ENCODE peak calls at places on chromosomes 7 and 10, in four cellular contexts. One of them, this sample, is unnamed.

GRCh38 chr10:92544296-92544695 is 29.6 kb downstream of the IDE start:
- DNase-seq in WTC11: no peak
- DNase-seq in GM12878: peak
- DNase-seq in K562: no peak
- DNase-seq in this sample: no peak

GRCh38 chr10:100749309-100750217 is 4.2 kb downstream of the PAX2 start:
- DNase-seq in WTC11: no peak
- DNase-seq in GM12878: no peak
- DNase-seq in K562: no peak
- DNase-seq in this sample: no peak

GRCh38 chr7:40659231-40659630 is 524.4 kb downstream of the SUGCT start:
- DNase-seq in WTC11: no peak
- DNase-seq in GM12878: no peak
- DNase-seq in K562: no peak
- DNase-seq in this sample: no peak

GRCh38 chr10:89937494-89937893 is 236.1 kb downstream of the KIF20B start:
- DNase-seq in WTC11: no peak
- DNase-seq in GM12878: no peak
- DNase-seq in K562: no peak
- DNase-seq in this sample: no peak

GRCh38 chr7:100561491-100562194 is 12.1 kb downstream of the SAP25 start:
- DNase-seq in WTC11: no peak
- DNase-seq in GM12878: no peak
- DNase-seq in K562: no peak
- DNase-seq in this sample: no peak

GRCh38 chr7:17535776-17536175 is 237.3 kb downstream of the AHR start:
- DNase-seq in WTC11: no peak
- DNase-seq in GM12878: no peak
- DNase-seq in K562: no peak
- DNase-seq in this sample: no peak

GRCh38 chr7:22943997-22944396 is 69.9 kb downstream of the HYCC1 start:
- DNase-seq in WTC11: no peak
- DNase-seq in GM12878: no peak
- DNase-seq in K562: no peak
- DNase-seq in this sample: no peak

GRCh38 chr10:31871266-31871887 is 57.3 kb downstream of the ARHGAP12 start:
- DNase-seq in WTC11: no peak
- DNase-seq in GM12878: no peak
- DNase-seq in K562: no peak
- DNase-seq in this sample: no peak

GRCh38 chr10:63708421-63708820 is 187.2 kb downstream of the REEP3 start:
- DNase-seq in WTC11: no peak
- DNase-seq in GM12878: no peak
- DNase-seq in K562: no peak
- DNase-seq in this sample: no peak

GRCh38 chr10:14254368-14254767 is 76.4 kb downstream of the FRMD4A start:
- DNase-seq in WTC11: no peak
- DNase-seq in GM12878: no peak
- DNase-seq in K562: no peak
- DNase-seq in this sample: no peak

GRCh38 chr7:72087926-72088325 is 324.2 kb downstream of the CALN1 start:
- DNase-seq in WTC11: no peak
- DNase-seq in GM12878: no peak
- DNase-seq in K562: no peak
- DNase-seq in this sample: no peak

GRCh38 chr10:100469756-100470155 is 6.9 kb downstream of the WNT8B start:
- DNase-seq in WTC11: no peak
- DNase-seq in GM12878: no peak
- DNase-seq in K562: no peak
- DNase-seq in this sample: no peak

GRCh38 chr7:148783801-148784527 is 85.3 kb downstream of the CUL1 start:
- DNase-seq in WTC11: no peak
- DNase-seq in GM12878: no peak
- DNase-seq in K562: no peak
- DNase-seq in this sample: no peak

GRCh38 chr10:69056536-69057260 is 31.2 kb upstream of the SRGN start:
- DNase-seq in WTC11: no peak
- DNase-seq in GM12878: no peak
- DNase-seq in K562: no peak
- DNase-seq in this sample: no peak

GRCh38 chr10:97399843-97400545 is 1.1 kb downstream of the RRP12 start:
- DNase-seq in WTC11: no peak
- DNase-seq in GM12878: no peak
- DNase-seq in K562: peak
- DNase-seq in this sample: peak

GRCh38 chr7:44587843-44588711 is 6.0 kb upstream of the TMED4 start:
- DNase-seq in WTC11: no peak
- DNase-seq in GM12878: peak
- DNase-seq in K562: no peak
- DNase-seq in this sample: peak

GRCh38 chr10:108601856-108602255 is 1321.5 kb downstream of the XPNPEP1 start:
- DNase-seq in WTC11: no peak
- DNase-seq in GM12878: no peak
- DNase-seq in K562: no peak
- DNase-seq in this sample: no peak

GRCh38 chr7:47361746-47362215 is 220.1 kb downstream of the TNS3 start:
- DNase-seq in WTC11: no peak
- DNase-seq in GM12878: peak
- DNase-seq in K562: no peak
- DNase-seq in this sample: no peak

GRCh38 chr7:16416289-16417282 is 4.8 kb downstream of the CRPPA start:
- DNase-seq in WTC11: no peak
- DNase-seq in GM12878: no peak
- DNase-seq in K562: no peak
- DNase-seq in this sample: no peak

GRCh38 chr7:6637544-6638229 is 569 bp downstream of the ZNF316 start:
- DNase-seq in WTC11: peak
- DNase-seq in GM12878: no peak
- DNase-seq in K562: peak
- DNase-seq in this sample: peak

GRCh38 chr7:150398965-150399320 is 19.8 kb downstream of the ZNF775 start:
- DNase-seq in WTC11: peak
- DNase-seq in GM12878: no peak
- DNase-seq in K562: no peak
- DNase-seq in this sample: no peak

GRCh38 chr7:50676079-50676478 is 106.6 kb downstream of the GRB10 start:
- DNase-seq in WTC11: no peak
- DNase-seq in GM12878: no peak
- DNase-seq in K562: no peak
- DNase-seq in this sample: no peak

GRCh38 chr7:129368389-129368986 is 65.7 kb upstream of the STRIP2 start:
- DNase-seq in WTC11: no peak
- DNase-seq in GM12878: peak
- DNase-seq in K562: no peak
- DNase-seq in this sample: no peak

GRCh38 chr7:55130079-55130476 is 111.3 kb downstream of the EGFR start:
- DNase-seq in WTC11: no peak
- DNase-seq in GM12878: no peak
- DNase-seq in K562: no peak
- DNase-seq in this sample: no peak

GRCh38 chr7:67392596-67393438 is 396.2 kb downstream of the TYW1 start:
- DNase-seq in WTC11: peak
- DNase-seq in GM12878: no peak
- DNase-seq in K562: no peak
- DNase-seq in this sample: no peak

GRCh38 chr7:131244259-131244852 is 83.3 kb upstream of the MKLN1 start:
- DNase-seq in WTC11: no peak
- DNase-seq in GM12878: no peak
- DNase-seq in K562: no peak
- DNase-seq in this sample: peak

GRCh38 chr10:100817268-100817839 is 72.0 kb downstream of the PAX2 start:
- DNase-seq in WTC11: peak
- DNase-seq in GM12878: no peak
- DNase-seq in K562: peak
- DNase-seq in this sample: no peak

DNA sequence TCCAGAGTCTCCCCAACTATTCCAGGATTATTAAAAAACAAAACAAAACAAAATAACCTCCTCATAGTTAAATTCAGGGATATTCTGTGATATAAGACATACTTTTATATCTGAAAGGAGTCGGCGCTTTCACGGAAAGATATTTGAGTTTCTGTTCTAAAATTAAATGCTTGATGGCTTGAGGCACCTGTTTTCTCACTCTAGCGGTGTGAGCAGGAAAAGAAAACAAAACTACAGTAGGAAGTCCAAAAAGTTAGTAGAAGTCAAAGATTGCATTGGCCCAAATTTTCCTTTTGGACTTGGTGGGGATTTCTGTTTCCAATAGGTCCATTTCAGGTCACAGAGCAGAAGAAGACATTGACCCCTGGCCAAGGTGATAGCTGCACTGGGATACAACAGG is 716.1 kb upstream of the POT1 start:
- DNase-seq in WTC11: no peak
- DNase-seq in GM12878: no peak
- DNase-seq in K562: no peak
- DNase-seq in this sample: no peak
- TF ChIP-seq CBFB in WTC11: no peak
- TF ChIP-seq CBFB in GM12878: no peak
- TF ChIP-seq CBFB in K562: no peak
- TF ChIP-seq CBFB in this sample: no peak

GRCh38 chr7:134602921-134603394 is 43.7 kb upstream of the BPGM start:
- DNase-seq in WTC11: no peak
- DNase-seq in GM12878: no peak
- DNase-seq in K562: no peak
- DNase-seq in this sample: peak
- TF ChIP-seq CBFB in WTC11: no peak
- TF ChIP-seq CBFB in GM12878: no peak
- TF ChIP-seq CBFB in K562: no peak
- TF ChIP-seq CBFB in this sample: no peak

DNA sequence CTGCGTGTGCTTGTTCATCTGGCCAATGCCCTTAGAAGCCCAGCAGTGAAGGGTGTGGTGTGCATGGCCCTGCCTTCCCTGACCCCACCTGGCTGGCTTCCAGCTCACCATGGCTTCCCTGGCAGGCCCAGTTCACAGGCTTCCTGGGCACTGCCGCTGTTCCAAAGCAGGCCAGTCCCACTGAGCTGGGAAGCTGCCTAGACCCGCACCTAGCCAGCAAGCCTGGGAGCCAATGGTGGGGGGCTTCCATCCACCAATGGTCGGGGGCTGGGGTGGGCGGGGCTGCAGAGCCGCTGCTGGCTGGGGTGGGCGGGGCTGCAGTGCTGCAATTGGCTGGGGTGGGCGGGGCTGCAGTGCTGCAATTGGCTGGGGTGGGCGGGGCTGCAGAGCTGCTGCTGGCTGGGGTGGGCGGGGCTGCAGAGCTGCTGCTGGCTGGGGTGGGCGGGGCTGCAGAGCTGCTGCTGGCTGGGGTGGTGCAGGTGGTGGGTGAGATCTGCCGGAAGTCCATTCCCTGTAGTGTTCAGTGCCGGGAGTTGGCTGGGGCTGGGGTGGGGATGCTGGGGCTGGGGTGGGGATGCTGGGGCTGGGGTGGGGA is 12.4 kb downstream of the CALY start:
- DNase-seq in WTC11: peak
- DNase-seq in GM12878: no peak
- DNase-seq in K562: peak
- DNase-seq in this sample: peak
- TF ChIP-seq CBFB in WTC11: no peak
- TF ChIP-seq CBFB in GM12878: no peak
- TF ChIP-seq CBFB in K562: no peak
- TF ChIP-seq CBFB in this sample: no peak

GRCh38 chr10:84478155-84478554 is 149.8 kb downstream of the CCSER2 start:
- DNase-seq in WTC11: no peak
- DNase-seq in GM12878: no peak
- DNase-seq in K562: no peak
- DNase-seq in this sample: no peak
- TF ChIP-seq CBFB in WTC11: no peak
- TF ChIP-seq CBFB in GM12878: no peak
- TF ChIP-seq CBFB in K562: no peak
- TF ChIP-seq CBFB in this sample: no peak

GRCh38 chr10:103856497-103857175 is 1.3 kb upstream of the SH3PXD2A start:
- DNase-seq in WTC11: no peak
- DNase-seq in GM12878: no peak
- DNase-seq in K562: no peak
- DNase-seq in this sample: peak

GRCh38 chr10:103855852-103856496 is 598 bp upstream of the SH3PXD2A start:
- DNase-seq in WTC11: no peak
- DNase-seq in GM12878: no peak
- DNase-seq in K562: no peak
- DNase-seq in this sample: peak

GRCh38 chr10:103858360-103858759 is 3.0 kb upstream of the SH3PXD2A start:
- DNase-seq in WTC11: no peak
- DNase-seq in GM12878: no peak
- DNase-seq in K562: no peak
- DNase-seq in this sample: no peak

GRCh38 chr10:103859161-103860141 is 4.1 kb upstream of the SH3PXD2A start:
- DNase-seq in WTC11: peak
- DNase-seq in GM12878: peak
- DNase-seq in K562: peak
- DNase-seq in this sample: peak

GRCh38 chr10:103861501-103861900 is 6.1 kb upstream of the SH3PXD2A start:
- DNase-seq in WTC11: no peak
- DNase-seq in GM12878: no peak
- DNase-seq in K562: no peak
- DNase-seq in this sample: no peak
- TF ChIP-seq CBFB in WTC11: no peak
- TF ChIP-seq CBFB in GM12878: no peak
- TF ChIP-seq CBFB in K562: no peak
- TF ChIP-seq CBFB in this sample: no peak

GRCh38 chr10:94878649-94879048 is 59.8 kb upstream of the CYP2C9 start:
- DNase-seq in WTC11: no peak
- DNase-seq in GM12878: no peak
- DNase-seq in K562: no peak
- DNase-seq in this sample: no peak
- TF ChIP-seq CBFB in WTC11: no peak
- TF ChIP-seq CBFB in GM12878: no peak
- TF ChIP-seq CBFB in K562: no peak
- TF ChIP-seq CBFB in this sample: no peak

DNA sequence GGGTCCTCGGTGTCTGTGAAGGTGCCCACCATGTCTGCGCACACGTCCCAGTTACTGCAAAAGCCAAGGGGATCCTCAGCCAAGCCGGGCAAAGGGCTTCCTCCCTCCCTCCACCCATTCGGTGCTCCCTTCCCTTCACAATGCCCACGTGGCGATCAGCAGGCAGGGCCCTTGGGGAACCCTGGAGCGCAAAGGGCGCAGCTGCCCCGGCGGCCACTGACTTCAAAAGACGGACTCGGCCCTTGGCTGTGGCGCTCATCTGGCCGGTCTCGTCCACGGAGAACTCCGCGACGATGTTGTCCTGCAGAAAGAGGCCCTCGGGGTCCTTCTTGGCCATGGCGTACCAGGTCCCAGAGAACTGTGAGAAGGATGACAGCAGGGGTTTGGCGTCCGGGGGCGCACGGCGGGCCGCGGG is 582 bp downstream of the RBP4 start:
- DNase-seq in WTC11: peak
- DNase-seq in GM12878: no peak
- DNase-seq in K562: no peak
- DNase-seq in this sample: no peak
- TF ChIP-seq CBFB in WTC11: no peak
- TF ChIP-seq CBFB in GM12878: no peak
- TF ChIP-seq CBFB in K562: no peak
- TF ChIP-seq CBFB in this sample: no peak

This sample was measured in HepG2.